ENCODE peak calls at places on chromosomes 3 and 15, in eight cellular contexts. Q is CD8-positive, alpha-beta T cell; H is caudate nucleus; Y is upper lobe of left lung; P is ovary; U is brain microvascular endothelial cell; T is tibial artery; W is breast epithelium. J is an unnamed sample.

GRCh38 chr3:53354945-53355498 is 7.7 kb upstream of the DCP1A start:
- DNase-seq in W (no peak), P (no peak), U (peak), T (no peak), Q (no peak), H (no peak), Y (no peak), J (no peak)

GRCh38 chr15:82805994-82806406 is at the start of gene FSD2:
- DNase-seq in W (no peak), H (no peak), Y (no peak), P (no peak), T (no peak), U (no peak), Q (no peak), J (no peak)

GRCh38 chr3:34024447-34025240 is 226.2 kb downstream of the PDCD6IP start:
- DNase-seq in T (no peak), P (no peak), H (no peak), U (no peak), Y (no peak), W (no peak), Q (no peak), J (no peak)

GRCh38 chr3:111714305-111714704 is 119.2 kb upstream of the ZBED2 start:
- DNase-seq in P (no peak), H (no peak), Y (no peak), W (no peak), Q (no peak), T (no peak), U (no peak), J (no peak)

GRCh38 chr3:82834098-82834497 is 1072.7 kb upstream of the GBE1 start:
- DNase-seq in H (no peak), T (no peak), W (no peak), P (no peak), Q (no peak), U (no peak), Y (no peak), J (no peak)

GRCh38 chr3:39781025-39781424 is 28.4 kb upstream of the MYRIP start:
- DNase-seq in Y (no peak), P (no peak), U (no peak), Q (no peak), T (no peak), W (no peak), H (no peak), J (no peak)

GRCh38 chr3:134374791-134375541 is 719 bp upstream of the AMOTL2 start:
- DNase-seq in T (peak), Y (no peak), H (no peak), U (no peak), W (peak), Q (no peak), P (peak), J (no peak)

GRCh38 chr3:162978136-162978535 is 1481.5 kb downstream of the OTOL1 start:
- DNase-seq in Y (no peak), Q (no peak), H (no peak), T (no peak), W (no peak), U (no peak), P (no peak), J (no peak)

GRCh38 chr15:58438956-58439355 is 7.2 kb downstream of the LIPC start:
- DNase-seq in P (no peak), T (peak), U (peak), W (no peak), H (no peak), Y (no peak), Q (no peak), J (no peak)

GRCh38 chr15:38651328-38652038 is 86.9 kb upstream of the RASGRP1 start:
- DNase-seq in Q (peak), H (no peak), Y (no peak), W (no peak), T (no peak), U (no peak), P (no peak), J (no peak)

GRCh38 chr3:34619990-34620389 is 821.6 kb downstream of the PDCD6IP start:
- DNase-seq in W (no peak), U (no peak), H (no peak), P (no peak), Q (no peak), T (no peak), Y (no peak), J (no peak)

GRCh38 chr15:28945626-28946215 is 59.9 kb downstream of the APBA2 start:
- DNase-seq in H (no peak), T (peak), U (no peak), W (no peak), P (peak), Q (no peak), Y (no peak), J (no peak)

GRCh38 chr15:40746916-40747418 is 8.1 kb downstream of the RMDN3 start:
- DNase-seq in H (no peak), T (no peak), W (no peak), Q (no peak), U (no peak), P (no peak), Y (no peak), J (no peak)

GRCh38 chr3:38346584-38347410 is at the start of gene XYLB:
- DNase-seq in U (peak), H (peak), W (peak), T (peak), Q (peak), P (peak), Y (peak), J (peak)

GRCh38 chr3:120683213-120683612 is 1.2 kb upstream of the HGD start:
- DNase-seq in P (no peak), Y (no peak), U (no peak), T (no peak), Q (no peak), H (no peak), W (no peak), J (no peak)

GRCh38 chr3:73255609-73256029 is 194.2 kb downstream of the EBLN2 start:
- DNase-seq in H (no peak), U (peak), P (peak), T (no peak), W (no peak), Q (no peak), Y (no peak), J (no peak)

GRCh38 chr15:67836134-67836455 is 3.8 kb downstream of the RNU6-1 start:
- DNase-seq in P (no peak), H (no peak), U (no peak), Q (no peak), T (no peak), W (no peak), Y (no peak), J (no peak)

GRCh38 chr3:172287811-172288477 is 160.3 kb downstream of the GHSR start:
- DNase-seq in Q (no peak), W (no peak), H (no peak), Y (no peak), U (no peak), P (no peak), T (no peak), J (no peak)

GRCh38 chr3:42735609-42736008 is 33.0 kb upstream of the HHATL start:
- DNase-seq in T (no peak), P (no peak), W (no peak), Q (no peak), U (no peak), Y (no peak), H (no peak), J (no peak)

GRCh38 chr15:28128036-28128435 is 28.9 kb upstream of the OCA2 start:
- DNase-seq in W (no peak), Y (peak), Q (no peak), H (peak), U (no peak), T (peak), P (no peak), J (peak)

GRCh38 chr3:12042638-12043037 is 38.5 kb downstream of the SYN2 start:
- DNase-seq in W (no peak), U (no peak), T (no peak), P (no peak), H (no peak), Q (no peak), Y (no peak), J (no peak)

GRCh38 chr15:66254364-66255292 is 1.1 kb upstream of the MEGF11 start:
- DNase-seq in U (no peak), P (no peak), Q (no peak), H (no peak), T (no peak), Y (peak), W (no peak), J (no peak)

GRCh38 chr15:101563397-101563796 is 73.9 kb upstream of the PCSK6 start:
- DNase-seq in Q (no peak), U (no peak), T (no peak), H (no peak), Y (no peak), P (no peak), W (no peak), J (no peak)

GRCh38 chr3:151154566-151154965 is 48.5 kb downstream of the GPR171 start:
- DNase-seq in U (no peak), Y (no peak), P (no peak), T (no peak), W (no peak), H (no peak), Q (no peak), J (no peak)

GRCh38 chr3:100160516-100160915 is 46.2 kb upstream of the FILIP1L start:
- DNase-seq in H (no peak), Q (no peak), Y (no peak), U (no peak), W (no peak), T (no peak), P (no peak), J (no peak)

GRCh38 chr3:100157617-100158016 is 43.3 kb upstream of the FILIP1L start:
- DNase-seq in T (no peak), W (no peak), Y (no peak), P (no peak), H (no peak), Q (no peak), U (no peak), J (no peak)

GRCh38 chr3:100155590-100155989 is 41.3 kb upstream of the FILIP1L start:
- DNase-seq in Q (no peak), P (no peak), T (no peak), H (no peak), W (no peak), U (no peak), Y (no peak), J (no peak)

GRCh38 chr3:100159564-100160153 is 45.4 kb upstream of the FILIP1L start:
- DNase-seq in U (peak), W (no peak), Q (no peak), Y (no peak), H (no peak), P (no peak), T (no peak), J (no peak)

GRCh38 chr3:100158877-100159563 is 44.7 kb upstream of the FILIP1L start:
- DNase-seq in H (no peak), T (no peak), Q (no peak), Y (no peak), W (no peak), P (no peak), U (no peak), J (no peak)
- H3K27ac ChIP-seq in H (no peak), T (peak), Q (no peak), Y (peak), W (no peak), P (peak), U (no peak), J (no peak)

DNA sequence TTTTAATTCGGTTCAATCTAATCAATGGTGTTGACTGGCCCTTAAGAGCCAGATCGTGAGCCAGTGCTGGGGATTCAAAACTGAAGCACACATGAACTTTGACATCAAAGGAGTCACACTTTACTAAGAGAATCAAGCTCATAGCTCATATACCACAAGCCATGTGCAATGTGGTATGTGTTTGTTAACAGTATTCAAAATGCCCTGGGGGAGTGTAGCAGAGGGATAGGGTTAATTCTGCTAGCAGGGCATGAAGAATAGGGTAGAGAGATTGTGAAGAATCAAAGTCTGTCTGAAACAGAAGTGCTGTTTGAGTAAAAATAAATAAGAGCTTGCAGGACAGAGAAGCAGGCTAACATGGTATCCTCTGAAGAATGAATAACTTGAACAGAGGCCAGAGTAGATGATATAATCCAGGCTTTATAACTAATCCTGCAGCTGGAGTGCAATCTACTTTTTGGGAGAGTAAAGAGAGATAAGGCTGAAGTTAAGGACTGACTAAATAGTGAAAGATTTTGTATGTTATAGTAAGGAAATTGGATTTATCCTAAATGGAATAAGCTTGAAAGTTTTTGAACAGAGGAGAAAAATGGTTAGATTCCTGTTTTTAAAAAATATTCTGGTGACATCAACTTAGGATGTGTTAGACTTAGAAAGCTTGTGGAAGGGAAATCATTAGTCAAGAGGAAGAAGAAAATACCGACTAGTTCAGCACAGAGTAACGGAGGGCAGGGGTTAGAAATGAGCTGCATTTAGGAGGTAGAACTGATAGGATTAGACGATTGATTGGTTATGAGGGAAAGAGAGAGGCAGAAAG is 292.0 kb downstream of the NFKBIZ start:
- DNase-seq in W (no peak), Q (no peak), P (no peak), Y (no peak), U (no peak), T (no peak), H (no peak), J (no peak)
- H3K27ac ChIP-seq in W (no peak), Q (no peak), P (peak), Y (no peak), U (no peak), T (peak), H (no peak), J (no peak)

DNA sequence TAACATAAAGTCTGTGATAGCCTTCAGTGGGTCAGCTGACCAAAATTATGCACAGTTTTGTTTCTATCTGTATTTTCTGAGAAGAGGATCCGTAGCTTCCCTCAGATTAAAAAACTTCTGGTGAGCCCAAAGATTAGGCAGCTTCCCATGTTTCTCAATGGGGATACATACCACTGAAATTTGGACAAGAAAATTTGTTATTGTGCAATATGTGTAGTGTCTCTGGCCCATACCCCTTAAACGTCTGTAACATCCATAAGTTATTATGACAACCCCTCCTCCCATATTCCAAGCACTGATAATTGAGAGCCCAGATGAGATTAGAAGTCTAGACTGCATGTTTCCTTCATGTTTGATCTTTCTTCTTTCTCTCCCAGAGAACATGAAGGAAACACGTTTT is 1.9 kb upstream of the MITF start:
- DNase-seq in H (no peak), W (no peak), Q (no peak), U (no peak), P (no peak), T (no peak), Y (no peak), J (no peak)
- H3K27ac ChIP-seq in H (no peak), W (no peak), Q (no peak), U (no peak), P (no peak), T (no peak), Y (no peak), J (no peak)

DNA sequence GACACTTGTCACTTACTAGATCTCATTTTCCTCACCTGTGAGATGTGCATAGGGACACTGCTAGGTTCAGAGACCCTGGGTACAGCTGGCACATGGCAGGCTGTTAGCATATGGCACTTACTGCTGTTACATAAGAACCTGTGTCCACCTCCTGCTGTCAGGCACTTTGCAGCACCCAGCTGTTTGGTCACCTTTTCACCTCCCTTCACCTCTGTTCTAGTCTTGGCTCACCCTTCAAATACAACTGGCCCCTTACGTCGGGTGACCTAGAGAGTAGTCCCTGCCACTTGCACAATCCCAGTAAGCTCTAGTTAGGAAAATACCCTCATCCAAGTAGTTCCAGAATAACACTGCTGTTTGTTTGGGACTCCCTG is 78.3 kb downstream of the ABHD5 start:
- DNase-seq in H (no peak), P (no peak), Q (no peak), U (no peak), W (no peak), Y (no peak), T (no peak), J (no peak)
- H3K27ac ChIP-seq in H (no peak), P (no peak), Q (no peak), U (no peak), W (peak), Y (peak), T (peak), J (peak)

J was measured in substantia nigra.